ENCODE peak calls at places on chromosome 9, in eight cellular contexts. W is nephron progenitor cell, O is Calu3, S is upper lobe of right lung, T is MCF 10A, G is testis, X is natural killer cell, C is coronary artery. I is an unnamed sample.
A peak's percentile ranks its signal among the peaks of the same experiment; 100 is the strongest.

GRCh38 chr9:94931036-94931633 is 204.6 kb downstream of the AOPEP start:
- DNase-seq in G (no peak), X (no peak), C (no peak), S (no peak), W (no peak), O (no peak), T (no peak), I (no peak)

GRCh38 chr9:70413798-70414775 is at the start of gene KLF9:
- DNase-seq in G (peak; percentile 98), C (peak; percentile 99), S (peak; percentile 95), T (peak; percentile 99), O (peak; percentile 69), X (peak; percentile 88), W (peak; percentile 66), I (peak; percentile 95)

GRCh38 chr9:70004310-70004709 is 39.3 kb upstream of the MAMDC2 start:
- DNase-seq in W (no peak), G (no peak), O (no peak), C (no peak), T (no peak), X (no peak), S (no peak), I (no peak)

GRCh38 chr9:129702563-129702962 is 37.1 kb downstream of the PRRX2 start:
- DNase-seq in W (no peak), X (no peak), G (peak; percentile 31), O (no peak), T (peak; percentile 63), S (peak; percentile 79), C (no peak), I (no peak)

GRCh38 chr9:134895849-134896833 is 15.5 kb downstream of the FCN2 start:
- DNase-seq in W (no peak), C (peak; percentile 71), T (peak; percentile 97), O (no peak), S (peak; percentile 37), X (no peak), G (peak; percentile 82), I (peak; percentile 38)

GRCh38 chr9:115882911-115883310 is 270.7 kb upstream of the PAPPA start:
- DNase-seq in G (no peak), O (no peak), S (no peak), W (no peak), C (no peak), X (no peak), T (no peak), I (no peak)

GRCh38 chr9:127091526-127091925 is 30.9 kb downstream of the ANGPTL2 start:
- DNase-seq in G (no peak), O (no peak), X (no peak), T (no peak), C (no peak), W (no peak), S (no peak), I (no peak)

GRCh38 chr9:124652203-124652992 is 118.7 kb downstream of the NR6A1 start:
- DNase-seq in S (no peak), X (no peak), G (no peak), O (no peak), T (peak; percentile 96), C (no peak), W (no peak), I (no peak)

GRCh38 chr9:109440797-109441287 is 57.3 kb downstream of the PTPN3 start:
- DNase-seq in C (no peak), S (no peak), T (peak; percentile 85), O (peak; percentile 58), X (no peak), G (peak; percentile 50), W (peak; percentile 48), I (no peak)

GRCh38 chr9:113963914-113964739 is 88.0 kb downstream of the ZNF618 start:
- DNase-seq in W (no peak), X (no peak), O (peak; percentile 13), T (no peak), S (no peak), G (peak; percentile 40), C (no peak), I (no peak)

GRCh38 chr9:130995399-130995941 is 13.5 kb upstream of the LAMC3 start:
- DNase-seq in T (peak; percentile 11), W (no peak), O (no peak), S (no peak), G (peak; percentile 42), X (no peak), C (no peak), I (no peak)

GRCh38 chr9:124198948-124199347 is 58.8 kb upstream of the NEK6 start:
- DNase-seq in G (no peak), T (no peak), X (no peak), W (no peak), S (no peak), C (peak; percentile 50), O (no peak), I (no peak)

GRCh38 chr9:129610193-129610472 is 10.8 kb downstream of the C9orf50 start:
- DNase-seq in G (no peak), S (no peak), C (no peak), W (no peak), T (no peak), O (no peak), X (no peak), I (no peak)

GRCh38 chr9:22244141-22245011 is 202.2 kb upstream of the DMRTA1 start:
- DNase-seq in O (peak; percentile 63), T (peak; percentile 55), X (no peak), S (peak; percentile 60), W (peak; percentile 45), G (peak; percentile 21), C (no peak), I (no peak)

GRCh38 chr9:90835206-90835605 is 33.6 kb downstream of the SYK start:
- DNase-seq in S (no peak), G (no peak), O (no peak), X (no peak), C (no peak), W (no peak), T (no peak), I (no peak)

GRCh38 chr9:127809562-127810377 is 7.1 kb downstream of the FPGS start:
- DNase-seq in G (no peak), T (no peak), C (no peak), O (no peak), X (no peak), W (peak; percentile 77), S (peak; percentile 78), I (no peak)

GRCh38 chr9:87629094-87629493 is 96.8 kb upstream of the CTSL start:
- DNase-seq in C (no peak), X (no peak), G (peak; percentile 47), O (no peak), W (no peak), T (no peak), S (no peak), I (no peak)

GRCh38 chr9:87630846-87631245 is 95.1 kb upstream of the CTSL start:
- DNase-seq in W (no peak), G (no peak), T (no peak), O (no peak), C (no peak), S (no peak), X (no peak), I (no peak)

GRCh38 chr9:87635656-87636501 is 90.0 kb upstream of the CTSL start:
- DNase-seq in X (no peak), C (peak; percentile 64), T (no peak), G (no peak), W (no peak), O (no peak), S (peak; percentile 72), I (no peak)

GRCh38 chr9:87630266-87630665 is 95.7 kb upstream of the CTSL start:
- DNase-seq in X (no peak), T (no peak), S (no peak), C (peak; percentile 14), G (no peak), O (no peak), W (no peak), I (no peak)
- TF ChIP-seq CTCF in X (no peak), T (no peak), S (no peak), C (no peak), G (no peak), O (no peak), W (no peak), I (no peak)

GRCh38 chr9:87578625-87579024 is 81.0 kb downstream of the DAPK1 start:
- DNase-seq in O (no peak), C (no peak), W (no peak), X (no peak), G (no peak), T (no peak), S (no peak), I (no peak)

GRCh38 chr9:87581949-87582637 is 84.4 kb downstream of the DAPK1 start:
- DNase-seq in W (no peak), X (no peak), C (no peak), O (no peak), T (no peak), S (no peak), G (no peak), I (no peak)

GRCh38 chr9:87581513-87581912 is 83.8 kb downstream of the DAPK1 start:
- DNase-seq in C (no peak), O (no peak), S (no peak), W (no peak), G (no peak), T (no peak), X (no peak), I (no peak)

GRCh38 chr9:87580941-87581438 is 83.3 kb downstream of the DAPK1 start:
- DNase-seq in T (no peak), S (no peak), O (no peak), X (no peak), G (no peak), C (no peak), W (no peak), I (no peak)

GRCh38 chr9:87579761-87580626 is 82.3 kb downstream of the DAPK1 start:
- DNase-seq in W (no peak), T (no peak), X (no peak), C (no peak), O (no peak), G (no peak), S (no peak), I (no peak)
- TF ChIP-seq CTCF in W (no peak), T (no peak), X (no peak), C (no peak), O (no peak), G (no peak), S (no peak), I (no peak)

GRCh38 chr9:11092974-11093373 is 480.2 kb upstream of the PTPRD start:
- DNase-seq in T (no peak), O (no peak), G (no peak), C (no peak), X (no peak), W (no peak), S (no peak), I (no peak)
- TF ChIP-seq CTCF in T (no peak), O (no peak), G (no peak), C (no peak), X (no peak), W (no peak), S (no peak), I (no peak)

DNA sequence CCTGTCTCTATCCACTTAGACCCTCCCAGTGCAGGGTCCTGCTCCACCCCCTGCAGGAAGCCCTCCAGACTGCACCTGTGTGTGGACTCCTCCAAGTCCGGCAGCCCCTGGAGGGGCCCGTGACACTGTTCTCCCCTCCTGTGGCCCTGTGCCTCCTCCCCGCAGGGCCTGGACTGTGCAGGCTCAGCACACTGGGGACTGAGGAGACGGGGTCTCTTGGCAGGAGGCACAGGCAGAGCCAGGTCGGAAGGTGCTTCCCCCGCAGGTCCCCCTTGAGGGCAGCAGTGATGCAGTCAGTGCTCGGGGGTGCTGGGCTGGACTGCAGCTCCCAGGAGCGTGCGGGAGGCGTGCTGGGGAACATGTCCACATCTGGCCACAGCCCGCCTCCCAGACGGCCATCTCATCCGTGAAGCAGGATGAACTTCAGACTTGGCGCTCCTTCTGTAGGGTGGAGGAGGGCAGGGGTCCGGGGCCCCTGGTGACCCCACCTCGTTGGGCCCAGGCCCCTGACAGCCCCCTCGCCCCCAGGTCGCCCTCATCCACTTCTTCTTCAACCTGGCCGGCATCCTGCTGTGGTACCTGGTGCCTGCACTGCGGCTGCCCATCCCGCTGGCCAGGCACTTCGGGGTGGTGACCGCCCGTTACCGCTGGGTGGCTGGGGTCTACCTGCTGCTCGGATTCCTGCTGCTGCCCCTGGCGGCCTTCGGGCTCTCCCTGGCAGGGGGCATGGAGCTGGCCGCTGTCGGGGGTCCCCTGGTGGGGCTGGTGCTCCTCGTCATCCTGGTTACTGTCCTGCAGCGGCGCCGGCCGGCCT is 4.9 kb downstream of the SLC34A3 start:
- DNase-seq in G (no peak), W (no peak), C (no peak), T (no peak), X (no peak), O (no peak), S (no peak), I (no peak)
- TF ChIP-seq CTCF in G (no peak), W (no peak), C (no peak), T (no peak), X (no peak), O (no peak), S (no peak), I (no peak)